ENCODE peak calls at places on chromosome 1, in ten cellular contexts. M is breast epithelium; C is H9; T is HuH-7.5; E is left ventricle myocardium superior; D is T-helper 9 cell; V is choroid plexus epithelial cell; S is esophagus squamous epithelium; X is CD8-positive, alpha-beta T cell; A is T-cell. K is an unnamed sample.

GRCh38 chr1:227174136-227174535 is 144.2 kb downstream of the CDC42BPA start:
- DNase-seq in M (no peak), C (no peak), T (no peak), E (no peak), D (no peak), V (peak), S (no peak), X (no peak), A (no peak), K (no peak)

GRCh38 chr1:53370369-53370961 is 42.6 kb upstream of the LRP8 start:
- DNase-seq in M (no peak), C (peak), T (no peak), E (no peak), D (no peak), V (no peak), S (no peak), X (no peak), A (no peak), K (no peak)

GRCh38 chr1:22886211-22886610 is 86.5 kb downstream of the LACTBL1 start:
- DNase-seq in M (no peak), C (no peak), T (no peak), E (no peak), D (no peak), V (peak), S (no peak), X (no peak), A (no peak), K (no peak)

GRCh38 chr1:4655674-4656532 is 1.5 kb downstream of the AJAP1 start:
- DNase-seq in M (peak), C (peak), T (peak), E (peak), D (no peak), V (peak), S (no peak), X (no peak), A (no peak), K (peak)

GRCh38 chr1:198480876-198481275 is 59.6 kb downstream of the ATP6V1G3 start:
- DNase-seq in M (no peak), C (no peak), T (no peak), E (no peak), D (no peak), V (no peak), S (no peak), X (no peak), A (no peak), K (no peak)

GRCh38 chr1:193102662-193103061 is 2.6 kb downstream of the GLRX2 start:
- DNase-seq in M (no peak), C (no peak), T (no peak), E (no peak), D (no peak), V (no peak), S (no peak), X (no peak), A (no peak), K (no peak)

GRCh38 chr1:208799186-208799585 is 555.0 kb upstream of the PLXNA2 start:
- DNase-seq in M (no peak), C (no peak), T (no peak), E (no peak), D (no peak), V (no peak), S (no peak), X (no peak), A (no peak), K (no peak)

GRCh38 chr1:201614262-201615015 is 75.5 kb downstream of the NAV1 start:
- DNase-seq in M (no peak), C (peak), T (no peak), E (peak), D (no peak), V (peak), S (no peak), X (no peak), A (no peak), K (no peak)

GRCh38 chr1:237108299-237109040 is 66.5 kb downstream of the RYR2 start:
- DNase-seq in M (no peak), C (no peak), T (no peak), E (no peak), D (no peak), V (no peak), S (no peak), X (no peak), A (no peak), K (no peak)

GRCh38 chr1:169049258-169049936 is 57.1 kb upstream of the ATP1B1 start:
- DNase-seq in M (no peak), C (no peak), T (no peak), E (no peak), D (no peak), V (no peak), S (no peak), X (no peak), A (no peak), K (no peak)

GRCh38 chr1:85544689-85545203 is 35.8 kb upstream of the CCN1 start:
- DNase-seq in M (peak), C (no peak), T (peak), E (no peak), D (no peak), V (peak), S (no peak), X (no peak), A (no peak), K (no peak)

GRCh38 chr1:23369335-23370013 is at the start of gene ZNF436:
- DNase-seq in M (peak), C (no peak), T (no peak), E (peak), D (peak), V (peak), S (no peak), X (peak), A (peak), K (no peak)

GRCh38 chr1:245105815-245106410 is 48.9 kb upstream of the KIF26B start:
- DNase-seq in M (no peak), C (no peak), T (no peak), E (no peak), D (no peak), V (no peak), S (no peak), X (no peak), A (no peak), K (no peak)

GRCh38 chr1:113978863-113979702 is at the start of gene OLFML3:
- DNase-seq in M (peak), C (peak), T (peak), E (peak), D (peak), V (peak), S (no peak), X (peak), A (peak), K (no peak)

GRCh38 chr1:240714893-240715292 is 102.9 kb upstream of the GREM2 start:
- DNase-seq in M (no peak), C (no peak), T (no peak), E (no peak), D (no peak), V (no peak), S (no peak), X (no peak), A (no peak), K (no peak)

GRCh38 chr1:209241481-209241880 is 342.0 kb upstream of the CAMK1G start:
- DNase-seq in M (no peak), C (no peak), T (no peak), E (no peak), D (no peak), V (peak), S (no peak), X (no peak), A (no peak), K (no peak)

GRCh38 chr1:66325594-66326380 is 208.2 kb upstream of the SGIP1 start:
- DNase-seq in M (no peak), C (no peak), T (no peak), E (no peak), D (no peak), V (no peak), S (no peak), X (no peak), A (no peak), K (no peak)

GRCh38 chr1:21322681-21323016 is 32.4 kb upstream of the ECE1 start:
- DNase-seq in M (no peak), C (no peak), T (no peak), E (peak), D (no peak), V (no peak), S (no peak), X (no peak), A (no peak), K (no peak)

GRCh38 chr1:7255303-7256058 is 470.2 kb downstream of the CAMTA1 start:
- DNase-seq in M (no peak), C (no peak), T (no peak), E (no peak), D (no peak), V (peak), S (no peak), X (no peak), A (no peak), K (no peak)

GRCh38 chr1:21099034-21099868 is 77.4 kb downstream of the EIF4G3 start:
- DNase-seq in M (no peak), C (no peak), T (no peak), E (no peak), D (no peak), V (peak), S (no peak), X (no peak), A (no peak), K (no peak)

GRCh38 chr1:217029311-217030157 is 306.3 kb upstream of the ESRRG start:
- DNase-seq in M (peak), C (no peak), T (no peak), E (no peak), D (no peak), V (peak), S (no peak), X (no peak), A (no peak), K (no peak)

GRCh38 chr1:6727535-6727934 is 25.9 kb upstream of the DNAJC11 start:
- DNase-seq in M (peak), C (peak), T (peak), E (peak), D (peak), V (peak), S (no peak), X (peak), A (peak), K (peak)

GRCh38 chr1:245717611-245718010 is 562.8 kb downstream of the KIF26B start:
- DNase-seq in M (no peak), C (no peak), T (no peak), E (no peak), D (no peak), V (peak), S (no peak), X (no peak), A (no peak), K (no peak)

GRCh38 chr1:35557611-35558373 is at the start of gene NCDN:
- DNase-seq in M (peak), C (peak), T (peak), E (peak), D (peak), V (peak), S (peak), X (peak), A (peak), K (peak)

GRCh38 chr1:208209286-208209685 is 34.9 kb downstream of the PLXNA2 start:
- DNase-seq in M (peak), C (no peak), T (no peak), E (no peak), D (no peak), V (no peak), S (no peak), X (no peak), A (no peak), K (no peak)

GRCh38 chr1:61254629-61255323 is 172.4 kb downstream of the NFIA start:
- DNase-seq in M (no peak), C (no peak), T (no peak), E (no peak), D (no peak), V (peak), S (no peak), X (no peak), A (no peak), K (no peak)

GRCh38 chr1:160096491-160097116 is 1.8 kb downstream of the IGSF8 start:
- DNase-seq in M (peak), C (no peak), T (no peak), E (no peak), D (no peak), V (peak), S (no peak), X (no peak), A (no peak), K (no peak)

GRCh38 chr1:55156093-55156492 is 59.1 kb downstream of the USP24 start:
- DNase-seq in M (no peak), C (no peak), T (no peak), E (no peak), D (no peak), V (peak), S (no peak), X (no peak), A (no peak), K (no peak)

GRCh38 chr1:155834296-155834926 is 22.6 kb downstream of the GON4L start:
- DNase-seq in M (no peak), C (peak), T (no peak), E (no peak), D (no peak), V (peak), S (no peak), X (no peak), A (no peak), K (no peak)

GRCh38 chr1:97901017-97901658 is 19.7 kb downstream of the DPYD start:
- DNase-seq in M (no peak), C (no peak), T (no peak), E (no peak), D (no peak), V (peak), S (no peak), X (no peak), A (no peak), K (no peak)

GRCh38 chr1:118483245-118484006 is 298.4 kb upstream of the SPAG17 start:
- DNase-seq in M (no peak), C (no peak), T (no peak), E (no peak), D (no peak), V (no peak), S (no peak), X (no peak), A (no peak), K (no peak)

GRCh38 chr1:44834328-44834727 is 8.7 kb downstream of the PTCH2 start:
- DNase-seq in M (no peak), C (no peak), T (no peak), E (no peak), D (no peak), V (no peak), S (no peak), X (no peak), A (no peak), K (no peak)